ENCODE peak calls at places on chromosomes 11 and 22, in four cellular contexts. S, J, U and M are unnamed samples.

GRCh38 chr11:111949519-111950426 is 12.6 kb downstream of the DIXDC1 start:
- DNase-seq in J (no peak), S (no peak), U (no peak), M (peak)

GRCh38 chr22:28254396-28254795 is 335.3 kb upstream of the PITPNB start:
- DNase-seq in J (no peak), S (no peak), U (no peak), M (no peak)

GRCh38 chr11:86818466-86819282 is 18.3 kb downstream of the PRSS23 start:
- DNase-seq in U (no peak), S (peak), J (peak), M (peak)

GRCh38 chr11:119175493-119176077 is 7.1 kb downstream of the NLRX1 start:
- DNase-seq in U (no peak), J (no peak), S (no peak), M (peak)

GRCh38 chr22:21842946-21843345 is 24.5 kb downstream of the MAPK1 start:
- DNase-seq in J (no peak), S (no peak), U (no peak), M (no peak)

GRCh38 chr22:27460596-27461347 is 340.8 kb downstream of the MN1 start:
- DNase-seq in J (no peak), S (no peak), U (no peak), M (no peak)

GRCh38 chr22:34950480-34950879 is 115.5 kb upstream of the ISX start:
- DNase-seq in U (no peak), J (no peak), S (no peak), M (no peak)

GRCh38 chr11:108220721-108221346 is 1.6 kb downstream of the NPAT start:
- DNase-seq in J (no peak), U (no peak), S (no peak), M (no peak)

GRCh38 chr11:133123371-133123770 is 408.9 kb downstream of the OPCML start:
- DNase-seq in S (no peak), J (no peak), U (no peak), M (no peak)

GRCh38 chr11:8070417-8071101 is 10.5 kb upstream of the TUB start:
- DNase-seq in J (no peak), S (peak), U (no peak), M (peak)

GRCh38 chr11:48093795-48094642 is 113.7 kb downstream of the PTPRJ start:
- DNase-seq in J (no peak), U (no peak), S (peak), M (no peak)

GRCh38 chr11:61489833-61490585 is 18.5 kb upstream of the LRRC10B start:
- DNase-seq in J (no peak), S (peak), U (no peak), M (no peak)

GRCh38 chr11:35261197-35261596 is 122.2 kb downstream of the CD44 start:
- DNase-seq in U (no peak), J (no peak), S (no peak), M (no peak)

GRCh38 chr11:65613091-65613928 is 711 bp downstream of the MAP3K11 start:
- DNase-seq in U (no peak), J (no peak), S (no peak), M (no peak)

GRCh38 chr11:129315781-129316579 is 59.7 kb upstream of the BARX2 start:
- DNase-seq in U (no peak), J (no peak), S (peak), M (no peak)

GRCh38 chr22:21028277-21029251 is 3.8 kb downstream of the SLC7A4 start:
- DNase-seq in J (no peak), S (no peak), U (no peak), M (no peak)

GRCh38 chr11:61963282-61964057 is 4.0 kb downstream of the FTH1 start:
- DNase-seq in S (no peak), U (no peak), J (peak), M (no peak)

GRCh38 chr11:93370260-93370659 is 39.7 kb downstream of the DEUP1 start:
- DNase-seq in J (no peak), S (no peak), U (no peak), M (no peak)

GRCh38 chr11:2825261-2825885 is 60.2 kb downstream of the CDKN1C start:
- DNase-seq in U (no peak), S (peak), J (no peak), M (peak)

GRCh38 chr22:37930952-37931440 is 22.4 kb downstream of the C22orf23 start:
- DNase-seq in S (no peak), U (no peak), J (no peak), M (no peak)

GRCh38 chr22:40123387-40123786 is 54.3 kb upstream of the TNRC6B start:
- DNase-seq in U (no peak), S (no peak), J (no peak), M (peak)

GRCh38 chr11:8698917-8699441 is 16.4 kb downstream of the RPL27A start:
- DNase-seq in S (no peak), U (no peak), J (no peak), M (no peak)

GRCh38 chr11:12377106-12377823 is at the start of gene PARVA:
- DNase-seq in J (no peak), U (peak), S (peak), M (no peak)

GRCh38 chr11:28464252-28464867 is 356.2 kb downstream of the METTL15 start:
- DNase-seq in S (no peak), U (no peak), J (no peak), M (no peak)

GRCh38 chr22:25068701-25069100 is 116.2 kb downstream of the KIAA1671 start:
- DNase-seq in U (no peak), S (no peak), J (no peak), M (no peak)

GRCh38 chr11:45106440-45106839 is 40.0 kb upstream of the PRDM11 start:
- DNase-seq in J (no peak), S (no peak), U (no peak), M (no peak)

DNA sequence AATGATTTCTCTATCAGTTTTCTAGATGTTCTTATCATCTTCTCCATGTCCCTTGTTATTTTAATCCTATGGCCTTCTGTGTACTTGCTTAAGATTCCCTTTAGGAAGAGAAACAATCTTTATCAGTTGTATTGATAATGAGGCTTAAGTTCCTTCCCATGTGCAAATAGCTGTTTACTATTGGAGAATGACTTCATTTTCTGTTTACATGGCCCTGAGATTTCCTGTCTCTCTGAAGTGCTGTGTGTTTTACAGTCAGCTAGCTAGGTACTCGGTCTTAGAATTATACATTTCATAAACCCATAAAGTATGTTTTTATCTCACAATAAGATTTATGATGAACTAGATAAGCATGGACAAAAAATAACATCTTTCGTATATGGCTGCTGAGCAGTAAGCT is 67.5 kb upstream of the CCDC179 start:
- DNase-seq in S (no peak), U (no peak), J (no peak), M (no peak)
- TF ChIP-seq BRCA1 in S (no peak), U (no peak), J (no peak), M (no peak)

GRCh38 chr11:74949748-74950127 is 672 bp downstream of the SPCS2 start:
- DNase-seq in J (no peak), U (no peak), S (no peak), M (no peak)
- TF ChIP-seq KDM1A in J (no peak), U (no peak), S (no peak), M (no peak)

DNA sequence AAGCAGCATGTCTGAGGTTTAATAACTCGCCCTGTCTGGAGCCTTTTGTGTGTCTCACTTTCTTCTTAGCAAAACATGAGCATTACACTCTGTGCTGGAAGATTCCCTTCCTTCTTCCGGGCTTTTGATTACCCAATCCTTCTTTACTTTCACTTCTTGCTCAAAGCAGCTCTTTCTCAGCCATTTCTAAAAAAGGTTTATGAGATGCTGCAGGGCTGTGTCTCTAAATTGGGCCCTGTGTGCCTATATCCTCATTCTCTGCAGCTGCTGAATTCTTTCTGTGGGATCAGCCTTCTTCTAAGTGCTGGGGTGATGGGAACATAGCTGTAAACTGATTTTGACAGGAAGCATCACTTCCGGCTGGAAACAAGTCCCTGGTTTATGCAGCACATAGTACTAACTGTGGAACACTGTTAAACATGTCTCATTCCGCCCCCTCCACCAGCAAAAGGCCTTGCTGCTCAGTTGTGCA is 71.8 kb downstream of the PIWIL4 start:
- DNase-seq in J (no peak), S (no peak), U (no peak), M (no peak)
- TF ChIP-seq BRCA1 in J (no peak), S (no peak), U (no peak), M (no peak)

GRCh38 chr11:19953909-19954308 is 206.4 kb downstream of the DBX1 start:
- DNase-seq in S (peak), U (no peak), J (no peak), M (peak)

GRCh38 chr11:19953342-19953741 is 206.9 kb downstream of the DBX1 start:
- DNase-seq in S (peak), J (no peak), U (peak), M (no peak)

GRCh38 chr11:19954899-19955298 is 205.4 kb downstream of the DBX1 start:
- DNase-seq in S (peak), U (no peak), J (no peak), M (no peak)

GRCh38 chr11:19952101-19952605 is 208.1 kb downstream of the DBX1 start:
- DNase-seq in J (no peak), U (no peak), S (peak), M (no peak)

GRCh38 chr11:19951558-19952083 is 208.7 kb downstream of the DBX1 start:
- DNase-seq in U (no peak), J (peak), S (peak), M (peak)
- TF ChIP-seq KDM1A in U (no peak), J (no peak), S (no peak), M (no peak)

GRCh38 chr22:19063581-19064353 is 58.4 kb downstream of the DGCR2 start:
- DNase-seq in U (no peak), J (no peak), S (no peak), M (no peak)

GRCh38 chr22:19065929-19066328 is 56.3 kb downstream of the DGCR2 start:
- DNase-seq in U (no peak), S (no peak), J (no peak), M (no peak)

GRCh38 chr22:19065298-19065859 is 56.8 kb downstream of the DGCR2 start:
- DNase-seq in S (no peak), U (no peak), J (no peak), M (no peak)

GRCh38 chr22:19062909-19063308 is 59.3 kb downstream of the DGCR2 start:
- DNase-seq in U (no peak), S (no peak), J (no peak), M (no peak)

GRCh38 chr22:19064354-19065054 is 57.7 kb downstream of the DGCR2 start:
- DNase-seq in J (no peak), S (no peak), U (no peak), M (no peak)
- TF ChIP-seq BRCA1 in J (no peak), S (no peak), U (no peak), M (no peak)

DNA sequence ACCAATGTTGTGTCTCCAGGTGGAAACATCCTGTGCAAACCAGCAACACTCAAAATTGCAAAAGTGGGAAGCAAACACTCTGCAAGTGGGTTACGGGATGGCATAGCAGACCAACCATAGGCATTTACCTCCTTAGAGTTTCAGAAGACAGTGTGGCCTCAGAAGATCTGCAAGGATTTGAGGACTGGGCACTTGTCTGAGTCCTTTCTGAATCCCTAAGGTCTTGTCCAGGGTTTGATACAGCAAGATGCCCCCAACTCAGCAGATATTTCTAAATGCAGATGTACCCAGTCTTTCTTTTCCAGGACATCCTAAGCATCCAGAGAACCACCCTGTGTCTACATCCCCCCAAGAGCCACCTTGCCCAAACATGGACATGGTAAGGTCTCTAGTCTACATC is 51.7 kb upstream of the SHANK2 start:
- DNase-seq in U (no peak), S (no peak), J (no peak), M (no peak)
- TF ChIP-seq KDM1A in U (no peak), S (no peak), J (no peak), M (no peak)